ENCODE peak calls at places on chromosomes 13 and 19, in seven cellular contexts. N, B, X, T, O, Y and H are unnamed samples.
A peak's percentile ranks its signal among the peaks of the same experiment; 100 is the strongest.

GRCh38 chr19:47414469-47414868 is 4.9 kb downstream of the MEIS3 start:
- DNase-seq in Y (no peak), B (no peak), T (no peak), O (no peak), N (no peak), X (no peak), H (no peak)

GRCh38 chr19:9838324-9838723 is 3.2 kb downstream of the PIN1 start:
- DNase-seq in Y (no peak), N (no peak), O (no peak), T (no peak), X (no peak), B (no peak), H (no peak)

GRCh38 chr19:13366529-13367143 is 139.6 kb downstream of the CACNA1A start:
- DNase-seq in T (peak; percentile 29), O (no peak), X (no peak), N (peak; percentile 58), B (peak; percentile 27), Y (peak; percentile 3), H (no peak)

GRCh38 chr19:40458597-40458974 is 7.0 kb downstream of the BLVRB start:
- DNase-seq in X (no peak), Y (no peak), N (no peak), T (no peak), O (no peak), B (no peak), H (no peak)

GRCh38 chr19:36140289-36141038 is 598 bp downstream of the CAPNS1 start:
- DNase-seq in Y (no peak), O (no peak), N (peak; percentile 60), B (peak; percentile 65), X (no peak), T (peak; percentile 33), H (no peak)

GRCh38 chr13:54185101-54185500 is 1156.5 kb downstream of the OLFM4 start:
- DNase-seq in T (no peak), O (no peak), Y (no peak), N (no peak), X (no peak), B (no peak), H (no peak)

GRCh38 chr13:111339366-111340143 is 19.1 kb downstream of the TEX29 start:
- DNase-seq in X (no peak), O (no peak), T (no peak), Y (no peak), N (no peak), B (no peak), H (no peak)

GRCh38 chr19:47447470-47448359 is 24.0 kb downstream of the SLC8A2 start:
- DNase-seq in O (peak; percentile 76), T (peak; percentile 70), B (peak; percentile 15), N (peak; percentile 47), Y (no peak), X (no peak), H (peak; percentile 45)

GRCh38 chr19:17415107-17415506 is 4.7 kb upstream of the MVB12A start:
- DNase-seq in B (no peak), Y (no peak), N (no peak), O (no peak), T (no peak), X (no peak), H (no peak)

GRCh38 chr19:35248310-35249145 is at the start of gene LSR:
- DNase-seq in X (peak; percentile 89), O (no peak), Y (no peak), N (no peak), B (no peak), T (no peak), H (peak; percentile 83)

GRCh38 chr19:17424743-17425365 is 5.0 kb downstream of the MVB12A start:
- DNase-seq in T (peak; percentile 76), B (peak; percentile 48), O (peak; percentile 62), X (no peak), Y (no peak), N (peak; percentile 36), H (no peak)

GRCh38 chr13:30829788-30830637 is 76.1 kb upstream of the MEDAG start:
- DNase-seq in N (peak; percentile 28), B (no peak), X (no peak), O (no peak), T (no peak), Y (no peak), H (no peak)

GRCh38 chr19:3975637-3976087 is 4.8 kb upstream of the DAPK3 start:
- DNase-seq in Y (no peak), N (no peak), X (no peak), O (no peak), T (no peak), B (no peak), H (no peak)

GRCh38 chr13:39415403-39415802 is 187.6 kb downstream of the LHFPL6 start:
- DNase-seq in O (peak; percentile 70), X (no peak), N (peak; percentile 69), B (peak; percentile 51), T (peak; percentile 26), Y (no peak), H (no peak)

GRCh38 chr13:39038569-39038898 is 278 bp downstream of the NHLRC3 start:
- DNase-seq in N (peak; percentile 37), T (no peak), O (no peak), X (no peak), B (no peak), Y (no peak), H (no peak)

GRCh38 chr19:16899566-16900075 is 10.8 kb downstream of the F2RL3 start:
- DNase-seq in T (peak; percentile 29), N (peak; percentile 49), O (peak; percentile 61), X (no peak), B (peak; percentile 18), Y (no peak), H (no peak)

GRCh38 chr13:93450226-93450625 is 223.6 kb downstream of the GPC6 start:
- DNase-seq in Y (no peak), B (peak; percentile 26), X (no peak), O (no peak), T (no peak), N (peak; percentile 10), H (no peak)

DNA sequence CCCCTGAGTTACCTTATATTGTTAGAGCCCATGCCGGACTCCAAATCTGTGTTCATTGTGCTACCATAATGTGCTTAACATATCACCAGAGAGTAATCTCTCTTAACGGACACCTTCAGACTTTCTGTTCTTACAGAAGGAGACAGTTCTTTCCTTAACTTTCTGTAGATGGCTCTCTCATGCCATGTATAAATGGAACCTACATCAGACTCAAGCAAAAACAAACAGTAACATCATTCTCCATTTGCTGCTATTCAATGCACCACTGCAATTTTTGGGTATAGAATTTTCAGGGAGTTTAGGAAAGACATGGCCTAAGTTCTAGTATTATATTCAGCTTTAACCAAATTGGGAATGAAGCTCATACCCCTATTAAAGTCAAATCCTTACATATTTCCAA is 12.7 kb upstream of the UGGT2 start:
- DNase-seq in T (no peak), N (no peak), X (no peak), Y (no peak), B (no peak), O (no peak), H (no peak)
- TF ChIP-seq CTCF in T (no peak), N (no peak), X (no peak), Y (no peak), B (no peak), O (no peak), H (no peak)

GRCh38 chr19:50226536-50226935 is 23.1 kb downstream of the MYH14 start:
- DNase-seq in T (no peak), B (no peak), N (no peak), Y (no peak), O (no peak), X (no peak), H (no peak)

GRCh38 chr19:50233308-50233910 is 30.0 kb downstream of the MYH14 start:
- DNase-seq in Y (no peak), B (no peak), T (no peak), X (no peak), N (no peak), O (no peak), H (no peak)

GRCh38 chr19:50232600-50232999 is 29.2 kb downstream of the MYH14 start:
- DNase-seq in Y (no peak), X (no peak), N (no peak), B (no peak), T (no peak), O (no peak), H (no peak)

GRCh38 chr19:50231821-50232220 is 28.4 kb downstream of the MYH14 start:
- DNase-seq in N (no peak), B (no peak), Y (no peak), O (no peak), X (no peak), T (no peak), H (no peak)

GRCh38 chr19:50230379-50231351 is 27.2 kb downstream of the MYH14 start:
- DNase-seq in O (no peak), N (no peak), T (no peak), Y (no peak), B (no peak), X (no peak), H (no peak)
- TF ChIP-seq CTCF in O (no peak), N (no peak), T (peak; percentile 23), Y (no peak), B (no peak), X (no peak), H (no peak)

GRCh38 chr13:40488869-40489391 is 177.5 kb downstream of the FOXO1 start:
- DNase-seq in N (no peak), Y (no peak), O (no peak), T (no peak), X (no peak), B (no peak), H (no peak)

GRCh38 chr13:40485611-40486517 is 180.6 kb downstream of the FOXO1 start:
- DNase-seq in T (no peak), Y (no peak), O (no peak), X (no peak), N (no peak), B (no peak), H (no peak)

GRCh38 chr13:40484101-40484800 is 182.2 kb downstream of the FOXO1 start:
- DNase-seq in X (no peak), N (no peak), B (no peak), O (no peak), T (no peak), Y (no peak), H (no peak)

GRCh38 chr13:40484981-40485380 is 181.5 kb downstream of the FOXO1 start:
- DNase-seq in T (no peak), Y (no peak), X (no peak), N (no peak), B (no peak), O (no peak), H (no peak)

DNA sequence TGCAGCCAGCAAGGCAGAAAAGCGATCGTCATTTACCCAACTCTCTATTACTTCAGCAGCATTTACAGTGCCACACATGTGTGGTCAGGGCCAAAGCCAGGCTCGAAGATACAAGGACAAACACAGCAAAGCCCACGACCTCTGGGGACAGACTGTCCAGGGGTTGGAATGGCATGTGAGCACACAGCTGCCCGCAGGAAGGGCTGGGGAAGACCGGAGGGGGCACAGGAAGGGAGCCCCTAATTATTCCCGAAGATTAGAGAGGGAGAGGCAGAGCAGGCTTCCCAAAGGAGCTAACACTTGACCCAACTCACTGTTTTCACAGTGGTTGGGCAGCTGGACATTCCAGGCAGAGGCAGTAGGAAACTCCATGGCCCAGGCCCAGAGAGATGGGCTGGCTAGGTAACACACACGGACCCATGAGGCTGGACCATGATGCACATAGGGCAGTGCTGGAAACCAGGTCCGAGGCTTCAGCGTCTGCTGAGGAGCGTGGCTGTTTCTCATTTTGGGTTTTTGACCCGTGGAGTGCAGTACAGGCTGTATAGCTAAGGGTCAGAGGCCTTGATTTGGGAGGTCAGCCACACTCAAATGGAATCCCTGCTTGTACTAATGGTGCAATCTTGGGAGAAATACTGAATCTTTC is 179.8 kb downstream of the FOXO1 start:
- DNase-seq in T (no peak), X (no peak), Y (no peak), N (no peak), O (no peak), B (no peak), H (no peak)
- TF ChIP-seq CTCF in T (no peak), X (no peak), Y (no peak), N (no peak), O (no peak), B (no peak), H (no peak)

GRCh38 chr19:39428309-39429112 is 7.2 kb downstream of the RPS16 start:
- DNase-seq in O (peak; percentile 83), B (peak; percentile 95), X (no peak), N (peak; percentile 72), T (no peak), Y (peak; percentile 89), H (peak; percentile 42)
- TF ChIP-seq CTCF in O (no peak), B (no peak), X (no peak), N (no peak), T (no peak), Y (no peak), H (no peak)